ENCODE peak calls at places on chromosomes 6 and 20, in seven cellular contexts. P is epithelial cell of proximal tubule, F is stomach, H is EH, R is endodermal cell, E is GM10248, M is endothelial cell. K is an unnamed sample.

GRCh38 chr6:45681860-45682488 is 304.2 kb upstream of the SUPT3H start:
- DNase-seq in P (peak; percentile 94), F (no peak), H (peak; percentile 68), R (no peak), E (peak; percentile 80), M (no peak), K (no peak)

GRCh38 chr6:4129446-4129845 is 5.9 kb downstream of the ECI2 start:
- DNase-seq in P (no peak), F (no peak), H (peak; percentile 69), R (no peak), E (no peak), M (no peak), K (no peak)

GRCh38 chr20:3672864-3673550 is 8.8 kb downstream of the ADAM33 start:
- DNase-seq in P (no peak), F (no peak), H (no peak), R (no peak), E (no peak), M (no peak), K (no peak)

GRCh38 chr6:30689022-30689865 is 1.5 kb downstream of the NRM start:
- DNase-seq in P (no peak), F (no peak), H (no peak), R (no peak), E (no peak), M (no peak), K (no peak)

GRCh38 chr6:80376411-80376810 is 269.9 kb downstream of the BCKDHB start:
- DNase-seq in P (no peak), F (no peak), H (no peak), R (no peak), E (no peak), M (no peak), K (no peak)

GRCh38 chr20:29297411-29298270 is 1959.8 kb upstream of the DEFB115 start:
- DNase-seq in P (no peak), F (no peak), H (no peak), R (no peak), E (peak; percentile 9), M (no peak), K (no peak)

GRCh38 chr6:165010556-165011535 is 298.6 kb downstream of the C6orf118 start:
- DNase-seq in P (peak; percentile 32), F (no peak), H (no peak), R (no peak), E (no peak), M (no peak), K (no peak)

GRCh38 chr20:53743607-53744260 is 150.1 kb upstream of the ZNF217 start:
- DNase-seq in P (no peak), F (no peak), H (no peak), R (no peak), E (no peak), M (no peak), K (no peak)

GRCh38 chr6:112204350-112204706 is 50.0 kb downstream of the LAMA4 start:
- DNase-seq in P (no peak), F (no peak), H (no peak), R (no peak), E (no peak), M (no peak), K (no peak)

GRCh38 chr20:663315-664090 is 10.5 kb upstream of the SRXN1 start:
- DNase-seq in P (no peak), F (no peak), H (no peak), R (peak; percentile 74), E (no peak), M (peak; percentile 34), K (no peak)

GRCh38 chr20:33791959-33792597 is 19.1 kb upstream of the CHMP4B start:
- DNase-seq in P (no peak), F (peak; percentile 51), H (peak; percentile 46), R (peak; percentile 89), E (peak; percentile 68), M (peak; percentile 67), K (peak; percentile 80)

GRCh38 chr6:27809067-27809938 is 102.9 kb downstream of the OR2B2 start:
- DNase-seq in P (no peak), F (no peak), H (no peak), R (no peak), E (no peak), M (no peak), K (no peak)